ENCODE peak calls at places on chromosomes 5 and 9, in seven cellular contexts. Z is H9, L is PC-3, R is MM.1S, K is mammary epithelial cell, E is neuronal stem cell, Y is IMR-90. M is an unnamed sample. For H3K4me1, the result is how much of the 10 kb centered on the place peaks cover.

GRCh38 chr9:84670106-84670800 is 724 bp downstream of the NTRK2 start:
- DNase-seq in Z (peak), L (no peak), R (peak), K (no peak), E (peak), Y (no peak), M (peak)

GRCh38 chr9:137028281-137029057 is 432 bp upstream of the ABCA2 start:
- DNase-seq in Z (peak), L (peak), R (peak), K (peak), E (peak), Y (peak), M (peak)

GRCh38 chr5:11069041-11069440 is 308.0 kb upstream of the DAP start:
- DNase-seq in Z (no peak), L (peak), R (no peak), K (no peak), E (no peak), Y (no peak), M (no peak)

GRCh38 chr9:17063535-17064135 is 71.2 kb upstream of the CNTLN start:
- DNase-seq in Z (peak), L (peak), R (peak), K (peak), E (peak), Y (peak), M (peak)

GRCh38 chr5:142674438-142675210 is 11.3 kb downstream of the FGF1 start:
- DNase-seq in Z (no peak), L (peak), R (no peak), K (peak), E (no peak), Y (peak), M (peak)

GRCh38 chr5:115599924-115600323 is 2.4 kb downstream of the TICAM2 start:
- DNase-seq in Z (no peak), L (no peak), R (no peak), K (no peak), E (no peak), Y (no peak), M (peak)

GRCh38 chr9:109440797-109441287 is 57.3 kb downstream of the PTPN3 start:
- DNase-seq in Z (peak), L (peak), R (peak), K (peak), E (peak), Y (peak), M (peak)

GRCh38 chr5:35854248-35854647 is 2.4 kb upstream of the IL7R start:
- DNase-seq in Z (no peak), L (no peak), R (no peak), K (no peak), E (no peak), Y (no peak), M (no peak)

GRCh38 chr5:173963867-173964429 is 25.0 kb upstream of the C5orf47 start:
- DNase-seq in Z (peak), L (peak), R (no peak), K (peak), E (no peak), Y (no peak), M (no peak)

GRCh38 chr5:38330207-38330606 is 71.8 kb downstream of the EGFLAM start:
- DNase-seq in Z (no peak), L (no peak), R (no peak), K (no peak), E (no peak), Y (no peak), M (peak)

GRCh38 chr5:38323645-38324295 is 65.4 kb downstream of the EGFLAM start:
- DNase-seq in Z (no peak), L (no peak), R (no peak), K (peak), E (no peak), Y (peak), M (peak)

GRCh38 chr5:38329132-38329715 is 70.9 kb downstream of the EGFLAM start:
- DNase-seq in Z (no peak), L (peak), R (no peak), K (peak), E (no peak), Y (no peak), M (peak)
- H3K9ac ChIP-seq in Z (no peak), L (no peak), R (no peak), K (no peak), E (no peak), Y (no peak), M (no peak)

DNA sequence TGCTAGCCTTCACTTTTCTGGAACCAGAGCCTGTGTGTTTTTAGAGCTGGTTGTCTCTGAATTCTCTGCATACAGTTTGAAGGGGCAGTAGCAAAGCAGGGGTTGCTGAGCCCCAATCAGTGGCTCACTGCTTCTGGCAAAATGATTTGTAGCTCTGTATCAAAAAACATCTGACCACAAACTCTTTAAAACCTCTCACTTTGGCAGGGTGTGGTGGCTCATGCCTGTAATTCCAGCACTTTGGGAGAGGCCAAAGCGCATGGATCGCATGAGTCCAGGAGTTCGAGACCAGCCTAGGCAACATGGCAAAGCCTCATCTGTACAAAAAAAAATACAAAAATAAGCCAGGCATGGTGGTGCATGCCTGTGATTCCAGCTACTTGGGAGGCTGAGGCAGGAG is 28.3 kb upstream of the APC start:
- DNase-seq in Z (no peak), L (no peak), R (no peak), K (no peak), E (no peak), Y (no peak), M (peak)
- H3K4me1 ChIP-seq in Z (under half), L (under half), R (under half), K (under half), E (under half), Y (under half), M (under half)

GRCh38 chr9:20361220-20361619 is 261.1 kb downstream of the MLLT3 start:
- DNase-seq in Z (no peak), L (no peak), R (no peak), K (no peak), E (no peak), Y (no peak), M (no peak)

GRCh38 chr9:20357207-20357503 is 265.1 kb downstream of the MLLT3 start:
- DNase-seq in Z (no peak), L (no peak), R (no peak), K (no peak), E (no peak), Y (no peak), M (no peak)

GRCh38 chr9:20355022-20355421 is 267.3 kb downstream of the MLLT3 start:
- DNase-seq in Z (no peak), L (peak), R (peak), K (peak), E (no peak), Y (peak), M (peak)

GRCh38 chr9:20356392-20357206 is 265.7 kb downstream of the MLLT3 start:
- DNase-seq in Z (peak), L (peak), R (peak), K (peak), E (peak), Y (peak), M (peak)

GRCh38 chr9:20358201-20358600 is 264.1 kb downstream of the MLLT3 start:
- DNase-seq in Z (no peak), L (peak), R (no peak), K (peak), E (no peak), Y (peak), M (peak)
- H3K4me2 ChIP-seq in Z (no peak), L (peak), R (no peak), K (peak), E (no peak), Y (no peak), M (no peak)

GRCh38 chr5:55564716-55565115 is 30.0 kb upstream of the PLPP1 start:
- DNase-seq in Z (no peak), L (no peak), R (peak), K (peak), E (no peak), Y (no peak), M (no peak)
- H3K9ac ChIP-seq in Z (no peak), L (no peak), R (peak), K (no peak), E (no peak), Y (no peak), M (no peak)

M was measured in GM23248.